ENCODE peak calls at places on chromosomes 2 and 18, in four cellular contexts. F, K, H and E are unnamed samples. For H3K4me1, the result is how much of the 10 kb centered on the place peaks cover.

GRCh38 chr2:39202639-39203369 is 41.0 kb downstream of the CDKL4 start:
- DNase-seq in K (no peak), F (no peak), H (no peak), E (no peak)

GRCh38 chr2:16561251-16561650 is 104.4 kb downstream of the CYRIA start:
- DNase-seq in F (no peak), K (no peak), H (no peak), E (no peak)

GRCh38 chr2:155675920-155676319 is 656.6 kb downstream of the NR4A2 start:
- DNase-seq in K (no peak), H (no peak), F (no peak), E (no peak)

GRCh38 chr2:155145758-155146229 is 447.3 kb downstream of the KCNJ3 start:
- DNase-seq in F (no peak), K (no peak), H (peak), E (no peak)

GRCh38 chr2:45874324-45874723 is 222.8 kb downstream of the PRKCE start:
- DNase-seq in K (no peak), H (no peak), F (peak), E (peak)

GRCh38 chr2:60976875-60977561 is 40.5 kb upstream of the PEX13 start:
- DNase-seq in K (no peak), F (no peak), H (no peak), E (no peak)

GRCh38 chr18:9596843-9597242 is 17.5 kb downstream of the PPP4R1 start:
- DNase-seq in K (no peak), H (no peak), F (no peak), E (no peak)

GRCh38 chr2:240918258-240919091 is 12.3 kb downstream of the CROCC2 start:
- DNase-seq in H (no peak), F (peak), K (no peak), E (peak)

GRCh38 chr2:170144758-170145157 is 33.2 kb upstream of the MYO3B start:
- DNase-seq in F (no peak), K (no peak), H (no peak), E (no peak)

DNA sequence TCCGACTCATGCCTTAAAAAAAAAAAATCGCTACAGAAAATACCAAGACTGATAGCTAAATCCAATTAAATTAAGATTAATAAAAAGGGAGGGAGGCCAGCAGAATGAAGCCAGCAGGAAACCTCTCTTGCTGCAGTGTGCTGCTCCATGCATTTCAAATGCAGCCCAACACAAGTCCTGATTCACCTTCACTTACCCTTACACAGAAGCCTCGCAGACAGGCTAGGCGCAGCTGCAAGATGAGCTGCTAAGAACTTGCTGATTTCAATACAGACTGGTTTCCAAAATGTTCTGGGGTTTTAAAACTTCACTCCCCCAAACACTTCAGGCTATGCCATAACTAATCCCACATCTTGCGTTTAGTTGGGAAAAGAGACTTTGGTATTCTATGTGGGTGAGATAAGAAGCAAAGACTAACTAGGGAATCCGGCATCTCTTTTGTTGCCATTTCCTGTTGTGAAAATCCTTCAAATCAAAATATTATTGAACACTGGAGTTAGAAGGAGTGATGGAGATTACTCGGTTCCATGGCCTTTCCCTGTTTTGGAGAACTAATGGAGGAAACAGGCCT is 67.5 kb downstream of the CLHC1 start:
- DNase-seq in K (no peak), F (no peak), H (no peak), E (no peak)
- H3K4me1 ChIP-seq in K (under half), F (under half), H (under half), E (under half)

DNA sequence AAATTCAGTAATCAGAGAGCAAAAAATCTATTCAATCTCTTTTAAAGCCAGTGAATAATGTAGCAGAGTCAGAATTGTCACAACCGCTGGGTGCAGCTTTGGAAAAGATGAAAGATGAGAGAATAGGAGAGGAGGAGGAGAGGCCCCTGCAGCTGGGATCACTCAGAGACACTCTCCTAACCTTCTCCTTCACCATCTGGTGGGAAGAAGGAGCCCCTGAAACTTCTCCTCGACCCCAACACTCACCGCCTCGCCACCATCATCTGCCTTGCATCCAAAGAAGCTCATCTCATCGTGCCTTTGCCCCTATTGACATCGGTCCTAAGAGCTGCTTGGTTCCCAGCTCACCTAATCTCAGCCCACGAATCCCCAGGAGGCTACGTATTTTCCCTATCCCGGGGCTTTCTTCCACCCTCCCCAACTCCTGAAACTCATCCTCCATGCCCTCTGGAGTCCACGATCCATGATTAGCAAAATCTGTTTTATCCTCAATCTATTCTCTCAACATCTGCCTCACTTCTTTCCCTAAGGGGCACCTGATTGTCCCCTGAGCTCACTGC is 58.5 kb downstream of the PKDCC start:
- DNase-seq in K (no peak), F (no peak), H (no peak), E (no peak)
- H3K4me1 ChIP-seq in K (half or more), F (under half), H (under half), E (under half)

DNA sequence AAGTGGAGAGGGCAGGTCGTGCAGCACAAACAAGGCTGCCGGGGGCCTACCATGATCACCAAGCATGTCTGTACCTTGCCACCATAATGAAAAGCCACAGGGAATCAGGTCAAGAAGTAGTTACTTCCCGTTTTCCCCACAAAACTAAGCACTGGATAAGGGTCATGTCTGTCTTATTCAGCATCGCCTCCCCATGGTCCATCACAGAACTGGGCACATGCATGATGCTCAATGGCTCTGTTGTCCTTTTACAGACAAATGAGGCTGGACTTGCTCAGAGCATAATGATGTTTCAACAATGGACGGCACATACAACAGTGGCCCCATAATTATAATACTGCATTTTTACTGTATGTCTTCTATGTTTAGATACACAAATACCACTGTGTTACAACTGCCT is 27.5 kb downstream of the REEP1 start:
- DNase-seq in K (no peak), F (no peak), H (no peak), E (no peak)
- H3K4me1 ChIP-seq in K (under half), F (under half), H (under half), E (under half)

GRCh38 chr2:101756266-101756665 is 58.8 kb downstream of the MAP4K4 start:
- DNase-seq in H (no peak), F (no peak), K (no peak), E (no peak)
- H3K4me1 ChIP-seq in H (under half), F (half or more), K (under half), E (under half)

DNA sequence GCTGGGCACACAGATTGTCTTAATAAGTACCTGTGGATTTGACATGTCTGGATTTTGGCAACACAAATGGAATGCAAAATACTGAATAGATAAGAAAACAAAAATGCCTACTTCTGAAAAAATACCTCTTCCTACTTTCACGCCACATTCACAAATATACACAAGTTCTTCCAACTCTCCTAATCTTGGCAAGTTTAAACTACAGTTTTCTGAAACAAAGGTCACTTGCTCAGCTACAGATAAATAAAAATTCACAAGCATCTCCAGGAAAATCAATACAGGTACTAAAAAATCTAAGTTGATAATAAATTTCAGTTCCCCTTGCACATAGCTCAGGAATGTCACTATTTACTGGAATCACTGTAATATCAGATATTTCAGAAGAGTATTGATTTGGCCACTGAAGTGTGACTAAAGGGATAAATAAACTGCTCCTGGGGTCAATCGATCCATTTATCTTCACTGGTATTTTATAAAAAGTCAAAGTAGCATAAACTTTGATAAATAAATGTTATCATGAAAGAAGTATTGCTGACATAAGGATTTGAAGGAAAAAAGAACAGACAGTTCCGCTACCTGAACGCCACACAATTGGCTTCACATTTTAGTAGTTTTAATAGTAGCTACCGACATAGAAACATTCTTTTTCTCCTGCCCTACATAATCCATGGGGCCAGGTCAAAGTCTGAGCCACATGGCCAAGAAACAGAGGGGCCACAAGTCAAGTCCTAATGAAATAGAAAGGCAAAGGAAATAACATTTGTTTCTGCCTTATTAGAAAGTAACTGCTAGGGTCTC is 243.1 kb downstream of the AFF3 start:
- DNase-seq in H (no peak), F (no peak), K (no peak), E (no peak)
- H3K4me1 ChIP-seq in H (under half), F (under half), K (under half), E (under half)

DNA sequence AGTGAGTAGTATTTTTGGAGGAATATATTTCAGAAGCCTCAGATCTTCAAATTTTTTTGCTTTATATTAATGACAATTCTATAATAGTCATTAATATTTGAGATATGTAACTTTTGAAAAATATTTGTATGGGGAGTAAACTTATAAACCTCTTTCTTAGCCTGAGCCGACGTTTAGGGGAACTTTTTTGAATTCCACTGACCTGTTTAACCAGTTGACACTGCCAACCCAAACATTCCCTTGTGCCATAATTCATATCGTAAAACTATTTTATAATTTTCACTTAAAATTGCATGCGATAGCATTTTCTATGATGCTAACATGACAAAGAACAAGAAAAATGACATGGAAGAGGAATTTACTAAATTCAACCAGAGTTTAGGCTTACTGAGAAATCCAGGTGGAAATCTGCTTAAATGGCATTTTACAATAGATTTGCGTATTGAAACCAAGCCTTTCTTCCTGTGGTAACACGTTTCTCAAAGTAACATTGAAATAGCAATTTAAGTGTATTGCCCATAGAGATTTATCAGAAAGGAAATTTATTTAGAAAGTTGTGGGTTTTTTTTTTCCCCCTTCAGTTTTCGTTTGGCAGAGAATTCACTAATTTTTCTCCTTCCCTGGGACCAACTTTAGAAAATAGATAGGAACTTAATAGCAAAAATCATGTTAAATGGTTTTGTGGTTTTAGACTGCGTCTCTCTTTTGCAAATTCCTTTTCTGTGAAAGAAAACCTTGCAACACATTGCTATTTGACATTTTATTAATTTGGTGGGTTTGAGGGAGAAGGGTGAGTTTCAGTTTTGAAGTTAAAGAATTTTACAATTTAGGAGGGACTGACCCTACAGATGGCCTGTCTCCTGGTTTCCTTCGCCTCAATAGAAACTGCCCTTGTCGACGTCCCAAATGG is 77.4 kb downstream of the TANC1 start:
- DNase-seq in F (no peak), H (no peak), K (no peak), E (no peak)
- H3K4me1 ChIP-seq in F (under half), H (under half), K (under half), E (under half)